ENCODE peak calls at places on chromosomes 5 and 9, in four cellular contexts. T is vagina, M is HCT116, W is stomach. I is an unnamed sample. For H3K36me3, the result is how much of the 10 kb centered on the place peaks cover.

GRCh38 chr9:101514056-101514455 is 19.6 kb upstream of the RNF20 start:
- DNase-seq in T (no peak), M (no peak), W (no peak), I (no peak)

GRCh38 chr5:147661576-147661975 is 121.0 kb downstream of the JAKMIP2 start:
- DNase-seq in T (no peak), M (no peak), W (no peak), I (no peak)

GRCh38 chr5:68279960-68280359 is 64.4 kb downstream of the PIK3R1 start:
- DNase-seq in T (no peak), M (no peak), W (no peak), I (no peak)

GRCh38 chr9:107214915-107215314 is 68.2 kb upstream of the RAD23B start:
- DNase-seq in T (no peak), M (no peak), W (no peak), I (no peak)

GRCh38 chr5:39137391-39138181 is 63.4 kb upstream of the RICTOR start:
- DNase-seq in T (no peak), M (peak), W (no peak), I (no peak)

GRCh38 chr5:125034331-125034730 is 287.9 kb upstream of the ZNF608 start:
- DNase-seq in T (no peak), M (no peak), W (peak), I (no peak)

GRCh38 chr5:93252165-93252564 is 328.9 kb downstream of the NR2F1-AS1 start:
- DNase-seq in T (no peak), M (peak), W (no peak), I (no peak)

GRCh38 chr5:93162201-93162654 is 418.8 kb downstream of the NR2F1-AS1 start:
- DNase-seq in T (no peak), M (peak), W (no peak), I (no peak)

GRCh38 chr5:54049144-54049543 is 261.2 kb downstream of the ARL15 start:
- DNase-seq in T (no peak), M (no peak), W (no peak), I (no peak)

GRCh38 chr9:115115924-115116323 is 2.0 kb downstream of the TNC start:
- DNase-seq in T (no peak), M (peak), W (no peak), I (no peak)

GRCh38 chr5:37900692-37901091 is 60.9 kb upstream of the GDNF start:
- DNase-seq in T (no peak), M (peak), W (peak), I (no peak)

GRCh38 chr5:175670358-175670757 is 12.5 kb downstream of the HRH2 start:
- DNase-seq in T (no peak), M (no peak), W (no peak), I (no peak)

GRCh38 chr9:79962836-79963235 is 391.1 kb downstream of the TLE4 start:
- DNase-seq in T (no peak), M (no peak), W (no peak), I (no peak)

GRCh38 chr9:38213591-38213990 is 144.6 kb upstream of the SHB start:
- DNase-seq in T (no peak), M (no peak), W (no peak), I (no peak)

GRCh38 chr9:35664531-35665470 is at the start of gene ARHGEF39:
- DNase-seq in T (no peak), M (peak), W (peak), I (no peak)

GRCh38 chr5:170545313-170545712 is 41.5 kb downstream of the KCNIP1 start:
- DNase-seq in T (no peak), M (no peak), W (no peak), I (no peak)

GRCh38 chr9:36484124-36484523 is 84.1 kb upstream of the RNF38 start:
- DNase-seq in T (no peak), M (no peak), W (no peak), I (no peak)

GRCh38 chr9:112112941-112113399 is 62.1 kb downstream of the SUSD1 start:
- DNase-seq in T (no peak), M (peak), W (peak), I (no peak)

GRCh38 chr5:144162686-144163085 is 7.8 kb downstream of the YIPF5 start:
- DNase-seq in T (no peak), M (no peak), W (no peak), I (no peak)

GRCh38 chr5:134917070-134917831 is 12.3 kb downstream of the PCBD2 start:
- DNase-seq in T (no peak), M (no peak), W (no peak), I (no peak)

GRCh38 chr5:1103505-1104326 is 8.1 kb downstream of the SLC12A7 start:
- DNase-seq in T (no peak), M (no peak), W (peak), I (no peak)

GRCh38 chr5:134124289-134125194 is 10.1 kb downstream of the TCF7 start:
- DNase-seq in T (no peak), M (peak), W (no peak), I (no peak)

GRCh38 chr9:77498891-77499290 is 149.2 kb downstream of the GNA14 start:
- DNase-seq in T (no peak), M (no peak), W (no peak), I (no peak)

GRCh38 chr5:113226337-113226736 is 208.5 kb downstream of the TSSK1B start:
- DNase-seq in T (no peak), M (no peak), W (no peak), I (no peak)

GRCh38 chr9:122954253-122954691 is 13.5 kb downstream of the RABGAP1 start:
- DNase-seq in T (no peak), M (no peak), W (no peak), I (no peak)

GRCh38 chr5:124908603-124909451 is 162.4 kb upstream of the ZNF608 start:
- DNase-seq in T (no peak), M (no peak), W (peak), I (no peak)

GRCh38 chr9:27179245-27179870 is 70.3 kb downstream of the TEK start:
- DNase-seq in T (no peak), M (no peak), W (no peak), I (no peak)

GRCh38 chr5:94174748-94175411 is 433.5 kb upstream of the POU5F2 start:
- DNase-seq in T (no peak), M (no peak), W (no peak), I (no peak)

GRCh38 chr9:104247899-104248460 is 153.9 kb downstream of the SMC2 start:
- DNase-seq in T (no peak), M (no peak), W (no peak), I (no peak)

GRCh38 chr5:170436335-170436734 is 47.2 kb upstream of the KCNMB1 start:
- DNase-seq in T (peak), M (no peak), W (no peak), I (no peak)

GRCh38 chr5:143924311-143924710 is 112.3 kb downstream of the HMHB1 start:
- DNase-seq in T (no peak), M (no peak), W (no peak), I (no peak)

GRCh38 chr5:113212244-113212920 is 222.4 kb downstream of the TSSK1B start:
- DNase-seq in T (no peak), M (no peak), W (no peak), I (no peak)

GRCh38 chr9:35675732-35676392 is 2.1 kb downstream of the CA9 start:
- DNase-seq in T (no peak), M (no peak), W (peak), I (no peak)

GRCh38 chr5:31674371-31674770 is 35.4 kb downstream of the PDZD2 start:
- DNase-seq in T (no peak), M (no peak), W (no peak), I (no peak)

GRCh38 chr5:150172147-150172546 is 5.6 kb downstream of the CDX1 start:
- DNase-seq in T (no peak), M (no peak), W (no peak), I (no peak)

GRCh38 chr9:138022756-138023393 is 145.3 kb downstream of the CACNA1B start:
- DNase-seq in T (no peak), M (no peak), W (peak), I (peak)

DNA sequence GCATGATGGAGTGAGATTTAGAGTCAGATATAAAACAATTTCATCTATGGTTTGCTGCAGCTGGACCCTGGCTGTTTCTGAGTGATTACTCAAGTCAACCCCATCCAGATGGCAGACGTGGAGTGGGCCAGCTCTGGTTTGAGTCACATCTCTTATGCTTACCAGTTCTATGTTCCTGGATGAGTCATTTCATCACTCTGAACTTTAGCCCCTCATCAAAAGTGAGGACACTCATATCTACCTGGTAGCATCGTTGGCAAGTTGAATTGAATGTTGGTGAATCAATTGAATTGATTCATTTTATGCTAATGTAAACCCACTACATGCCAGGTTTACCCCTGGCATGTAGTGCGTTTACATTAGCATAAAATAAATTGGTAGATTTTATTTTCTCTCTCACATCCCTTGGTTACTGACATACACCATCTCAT is 176.4 kb downstream of the FGF18 start:
- DNase-seq in T (no peak), M (no peak), W (no peak), I (peak)
- TF ChIP-seq POLR2AphosphoS5 in T (no peak), M (no peak), W (no peak), I (no peak)

GRCh38 chr5:50824109-50824508 is 157.7 kb downstream of the PARP8 start:
- DNase-seq in T (no peak), M (no peak), W (no peak), I (no peak)
- H3K36me3 ChIP-seq in T (under half), M (under half), W (half or more), I (under half)

DNA sequence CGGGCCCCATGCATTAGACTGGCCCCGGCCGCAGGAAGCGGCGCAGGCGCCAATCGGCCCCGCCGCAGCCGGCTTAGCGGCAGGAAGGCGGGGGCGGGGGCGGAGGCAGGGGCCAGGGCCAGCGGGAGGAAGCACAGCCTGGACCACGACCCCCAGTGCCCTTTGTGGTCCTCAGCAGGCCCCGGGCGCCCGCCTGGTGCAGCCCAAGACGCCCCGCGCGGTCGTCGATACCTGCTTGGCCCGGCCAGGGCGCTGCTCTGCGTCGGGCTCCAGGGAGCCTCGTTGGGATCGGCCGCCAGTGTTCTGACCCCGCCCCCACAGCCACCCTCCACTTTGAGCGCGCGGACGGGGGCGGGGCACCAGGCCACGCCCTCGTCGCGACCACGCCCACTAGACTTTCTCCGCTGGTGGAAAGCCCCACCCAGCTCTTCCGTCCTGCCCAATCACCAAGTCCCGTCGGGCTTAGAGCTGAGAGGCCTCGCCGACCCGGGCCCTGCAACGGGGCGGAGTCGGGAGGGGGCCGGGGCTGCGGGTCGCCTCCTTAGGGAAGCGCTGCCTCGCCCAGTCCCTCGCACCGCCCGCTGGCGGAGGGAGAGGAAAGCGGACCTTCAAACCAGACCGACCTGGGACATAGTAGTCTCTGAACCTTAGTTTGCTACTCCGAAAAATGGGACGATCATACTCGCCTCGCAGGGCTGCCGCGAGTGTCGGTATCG is at the start of gene PDLIM7:
- DNase-seq in T (no peak), M (peak), W (peak), I (peak)
- TF ChIP-seq CTCF in T (no peak), M (no peak), W (no peak), I (no peak)

DNA sequence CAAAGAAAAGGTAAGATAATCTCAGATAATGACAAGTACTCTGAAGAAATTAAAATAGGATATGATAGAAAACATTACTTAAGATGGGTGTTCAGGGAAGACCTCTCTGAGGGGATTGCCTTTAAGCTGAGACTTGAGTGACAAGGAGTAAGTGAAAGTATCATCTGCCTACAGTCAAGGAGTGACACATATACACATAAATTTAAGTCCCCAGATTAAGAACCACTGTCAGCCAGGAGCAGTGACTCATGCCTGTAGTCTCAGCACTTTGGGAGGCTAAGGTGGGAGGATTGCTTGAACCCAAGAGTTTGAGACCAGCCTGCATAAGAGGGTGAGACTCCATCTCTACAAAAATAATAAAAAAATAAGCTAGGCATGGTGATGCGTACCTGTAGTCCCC is 19.7 kb upstream of the ANKHD1 start:
- DNase-seq in T (no peak), M (no peak), W (no peak), I (no peak)
- TF ChIP-seq POLR2AphosphoS5 in T (no peak), M (no peak), W (no peak), I (no peak)

DNA sequence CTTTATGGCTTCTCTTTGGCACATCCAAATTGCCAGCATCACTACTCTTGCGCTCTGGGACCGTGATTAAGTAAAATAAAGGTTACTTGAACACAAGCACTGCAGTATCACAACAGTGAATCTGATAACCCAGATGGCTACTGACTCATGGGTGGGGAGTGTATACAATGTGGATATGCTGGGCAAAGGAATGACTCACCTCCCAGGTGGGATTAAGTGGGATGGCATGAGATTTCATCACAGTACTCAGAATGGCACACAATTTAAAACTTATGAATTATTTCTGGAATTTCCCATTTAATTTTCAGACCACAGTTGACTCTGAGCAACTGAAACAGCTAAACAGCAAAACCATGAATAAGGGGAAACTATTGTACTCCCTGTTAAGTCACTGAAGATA is 4.3 kb downstream of the GFM2 start:
- DNase-seq in T (no peak), M (peak), W (no peak), I (no peak)
- H3K36me3 ChIP-seq in T (under half), M (under half), W (half or more), I (under half)

DNA sequence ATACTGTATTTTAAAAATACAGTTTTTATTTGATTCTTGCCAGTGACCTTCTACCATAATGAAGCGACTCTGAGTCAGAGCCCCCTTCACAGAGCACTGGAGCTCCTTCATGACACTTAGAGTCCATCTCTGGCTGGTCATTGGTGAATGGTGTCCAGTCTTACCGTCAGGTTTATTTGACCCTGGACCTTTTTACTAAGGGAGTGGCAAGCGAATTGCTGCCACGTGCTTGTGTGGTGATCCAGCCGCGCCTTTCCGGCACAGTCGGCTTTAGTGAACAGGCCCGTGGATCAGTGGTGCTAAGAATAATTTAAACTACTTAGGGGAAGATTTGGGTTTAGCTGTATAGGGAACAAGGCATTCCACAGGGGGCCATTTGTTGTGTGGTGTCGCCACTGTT is 48.5 kb downstream of the PRRC2B start:
- DNase-seq in T (no peak), M (no peak), W (no peak), I (no peak)
- TF ChIP-seq CTCF in T (no peak), M (no peak), W (no peak), I (no peak)

DNA sequence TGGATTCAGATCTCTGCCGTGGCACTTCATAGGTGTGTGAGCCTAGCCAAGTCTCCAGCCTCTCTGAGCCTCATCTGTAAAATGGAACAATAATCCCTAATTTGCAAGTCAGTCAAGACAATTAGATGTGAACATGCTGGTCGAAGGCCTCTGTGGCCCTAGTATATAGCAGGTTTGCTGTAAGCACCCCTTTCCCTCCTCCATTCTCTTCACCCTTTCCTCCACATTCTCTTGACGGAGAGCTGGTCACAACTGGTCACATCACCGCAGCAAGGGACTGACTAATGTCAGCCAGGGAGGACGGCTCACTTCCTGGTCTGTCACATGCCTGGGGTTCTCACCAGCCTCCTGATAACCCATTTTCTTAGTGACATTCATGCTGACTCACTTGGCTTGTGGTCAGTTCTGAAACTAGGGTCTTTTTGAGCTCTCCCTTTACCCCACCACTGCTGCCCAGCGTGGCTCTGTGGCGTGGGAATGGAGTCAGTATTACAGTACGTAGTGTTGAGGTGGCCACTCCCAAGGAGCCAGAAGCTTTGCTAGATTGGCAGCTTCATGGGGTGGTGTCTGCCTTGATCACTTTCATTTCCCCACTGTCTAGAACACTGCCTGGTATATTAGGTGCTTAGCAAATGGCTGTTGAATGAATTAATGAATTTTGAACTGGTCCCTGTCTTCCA is 47.8 kb downstream of the ERGIC1 start:
- DNase-seq in T (no peak), M (peak), W (peak), I (no peak)
- TF ChIP-seq POLR2AphosphoS5 in T (no peak), M (no peak), W (peak), I (no peak)

I was measured in suprapubic skin.